ENCODE peak calls at places on chromosomes 3 and 15, in ten cellular contexts. N is tibial artery; E is GM23338; W is fibroblast of lung; V is CD8-positive, alpha-beta T cell; G is pancreas; X is spleen; L is GM12878; J is astrocyte; C is ascending aorta. Q is an unnamed sample. For H3K27me3 and H3K4me1, the result is how much of the 10 kb centered on the place peaks cover.

GRCh38 chr3:94101860-94102259 is 39.0 kb downstream of the NSUN3 start:
- DNase-seq in N (no peak), E (peak), W (peak), V (no peak), G (no peak), X (no peak), L (no peak), J (no peak), C (no peak), Q (no peak)

GRCh38 chr15:84987949-84988624 is 6.4 kb downstream of the PDE8A start:
- DNase-seq in N (no peak), E (no peak), W (no peak), V (no peak), G (no peak), X (no peak), L (no peak), J (no peak), C (no peak), Q (no peak)

GRCh38 chr3:141373768-141374526 is 5.6 kb downstream of the ZBTB38 start:
- DNase-seq in N (no peak), E (peak), W (no peak), V (no peak), G (no peak), X (no peak), L (no peak), J (peak), C (no peak), Q (no peak)

GRCh38 chr3:63855333-63855940 is 8.2 kb downstream of the THOC7 start:
- DNase-seq in N (no peak), E (peak), W (no peak), V (no peak), G (no peak), X (no peak), L (no peak), J (no peak), C (no peak), Q (peak)

GRCh38 chr3:18245721-18246120 is 179.4 kb downstream of the SATB1 start:
- DNase-seq in N (no peak), E (no peak), W (no peak), V (no peak), G (no peak), X (no peak), L (no peak), J (no peak), C (no peak), Q (no peak)

GRCh38 chr3:101255441-101255840 is 64.9 kb downstream of the IMPG2 start:
- DNase-seq in N (no peak), E (no peak), W (no peak), V (no peak), G (no peak), X (no peak), L (no peak), J (no peak), C (no peak), Q (no peak)

GRCh38 chr3:160374472-160374871 is 24.6 kb downstream of the IFT80 start:
- DNase-seq in N (no peak), E (no peak), W (no peak), V (no peak), G (no peak), X (no peak), L (no peak), J (no peak), C (no peak), Q (no peak)

GRCh38 chr3:195035345-195036202 is 235.4 kb downstream of the XXYLT1 start:
- DNase-seq in N (no peak), E (peak), W (no peak), V (no peak), G (no peak), X (no peak), L (no peak), J (no peak), C (peak), Q (no peak)

GRCh38 chr15:88337993-88338392 is 81.5 kb upstream of the NTRK3 start:
- DNase-seq in N (no peak), E (peak), W (no peak), V (no peak), G (no peak), X (no peak), L (no peak), J (no peak), C (no peak), Q (no peak)

GRCh38 chr15:29924750-29925149 is 102.5 kb upstream of the TJP1 start:
- DNase-seq in N (peak), E (peak), W (peak), V (no peak), G (no peak), X (no peak), L (no peak), J (peak), C (peak), Q (peak)

GRCh38 chr15:68578175-68578959 is 426 bp upstream of the CORO2B start:
- DNase-seq in N (peak), E (peak), W (peak), V (no peak), G (no peak), X (peak), L (no peak), J (peak), C (peak), Q (no peak)

GRCh38 chr15:79593119-79593869 is 161.2 kb downstream of the MINAR1 start:
- DNase-seq in N (no peak), E (peak), W (peak), V (no peak), G (no peak), X (no peak), L (no peak), J (no peak), C (no peak), Q (no peak)

GRCh38 chr3:1228289-1228688 is 135.5 kb downstream of the CNTN6 start:
- DNase-seq in N (no peak), E (no peak), W (no peak), V (no peak), G (no peak), X (no peak), L (no peak), J (no peak), C (no peak), Q (no peak)

GRCh38 chr3:187976361-187976900 is 177.5 kb upstream of the LPP start:
- DNase-seq in N (no peak), E (no peak), W (no peak), V (no peak), G (no peak), X (no peak), L (no peak), J (no peak), C (no peak), Q (no peak)

GRCh38 chr3:88149146-88149515 is 628 bp upstream of the C3orf38 start:
- DNase-seq in N (peak), E (peak), W (peak), V (no peak), G (peak), X (no peak), L (no peak), J (peak), C (no peak), Q (no peak)

GRCh38 chr3:138125548-138126221 is 6.5 kb downstream of the A4GNT start:
- DNase-seq in N (no peak), E (no peak), W (peak), V (no peak), G (no peak), X (no peak), L (no peak), J (peak), C (no peak), Q (no peak)

GRCh38 chr3:43405888-43406636 is 119.7 kb downstream of the SNRK start:
- DNase-seq in N (peak), E (no peak), W (peak), V (no peak), G (no peak), X (no peak), L (no peak), J (peak), C (no peak), Q (peak)

GRCh38 chr15:73650387-73651126 is 17.4 kb upstream of the NPTN start:
- DNase-seq in N (no peak), E (no peak), W (peak), V (no peak), G (no peak), X (no peak), L (no peak), J (no peak), C (no peak), Q (peak)

GRCh38 chr3:115713247-115713646 is 89.9 kb downstream of the GAP43 start:
- DNase-seq in N (no peak), E (peak), W (no peak), V (no peak), G (peak), X (no peak), L (no peak), J (peak), C (no peak), Q (no peak)

GRCh38 chr3:53813229-53813628 is 33.0 kb downstream of the CHDH start:
- DNase-seq in N (peak), E (no peak), W (no peak), V (no peak), G (no peak), X (no peak), L (no peak), J (no peak), C (no peak), Q (no peak)

GRCh38 chr3:14889188-14889587 is 58.2 kb upstream of the NR2C2 start:
- DNase-seq in N (no peak), E (no peak), W (no peak), V (no peak), G (no peak), X (no peak), L (no peak), J (no peak), C (no peak), Q (no peak)
- H3K27me3 ChIP-seq in N (under half), E (under half), W (under half), V (under half), G (under half), X (under half), L (under half), J (under half), C (under half), Q (under half)

GRCh38 chr3:38532529-38532928 is 36.4 kb downstream of the EXOG start:
- DNase-seq in N (no peak), E (no peak), W (no peak), V (no peak), G (no peak), X (no peak), L (no peak), J (no peak), C (no peak), Q (no peak)

GRCh38 chr3:38524141-38524739 is 28.1 kb downstream of the EXOG start:
- DNase-seq in N (no peak), E (no peak), W (no peak), V (no peak), G (no peak), X (no peak), L (no peak), J (peak), C (no peak), Q (no peak)

GRCh38 chr3:38526792-38527191 is 30.7 kb downstream of the EXOG start:
- DNase-seq in N (no peak), E (no peak), W (no peak), V (no peak), G (no peak), X (no peak), L (no peak), J (no peak), C (no peak), Q (no peak)

GRCh38 chr3:38533285-38533994 is 37.3 kb downstream of the EXOG start:
- DNase-seq in N (no peak), E (no peak), W (no peak), V (no peak), G (no peak), X (peak), L (no peak), J (no peak), C (no peak), Q (no peak)

GRCh38 chr3:38528457-38528856 is 32.3 kb downstream of the EXOG start:
- DNase-seq in N (no peak), E (peak), W (no peak), V (no peak), G (no peak), X (no peak), L (no peak), J (no peak), C (no peak), Q (no peak)
- TF ChIP-seq CTCF in N (no peak), E (peak), W (no peak), V (no peak), G (no peak), X (no peak), L (no peak), J (no peak), C (no peak), Q (peak)

DNA sequence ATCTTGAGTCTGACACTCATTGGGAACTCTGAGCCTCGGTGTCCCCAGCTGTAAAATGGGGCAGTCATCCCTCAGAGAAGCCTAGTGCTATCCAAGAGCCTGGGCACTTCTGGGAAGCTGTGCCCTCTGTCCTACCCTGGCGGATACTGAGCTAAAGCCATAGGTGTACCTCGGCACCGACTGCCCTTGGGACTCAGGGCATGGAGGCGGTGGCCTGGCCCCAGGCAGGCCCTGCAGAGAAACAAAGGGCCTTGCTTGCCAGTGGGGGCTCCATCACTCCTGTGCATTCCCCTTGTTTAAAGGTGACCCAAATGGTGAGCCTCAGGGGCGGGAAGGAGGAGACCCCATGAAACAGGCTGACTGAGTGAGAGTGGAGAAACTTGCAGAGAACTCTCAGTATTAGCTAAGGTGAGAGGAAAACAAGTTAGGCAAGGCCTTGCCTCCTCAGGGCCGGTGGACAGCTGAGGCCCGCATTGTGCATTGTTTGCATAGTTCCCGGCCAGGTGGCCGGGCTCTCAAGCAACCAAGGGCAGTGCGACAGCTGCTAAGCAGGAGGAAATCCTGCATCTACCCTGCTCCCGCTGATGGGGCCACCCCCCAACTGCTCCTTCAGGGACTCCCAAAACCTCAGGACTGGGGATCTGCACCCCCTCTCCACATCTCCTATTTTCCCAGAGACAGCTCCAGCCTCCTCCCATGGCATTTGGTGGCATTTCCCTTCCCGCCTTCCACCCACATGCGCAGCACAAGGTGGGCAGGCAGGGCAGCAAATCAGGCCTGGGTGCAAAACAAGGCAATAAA is 4.3 kb downstream of the PFKFB4 start:
- DNase-seq in N (no peak), E (no peak), W (no peak), V (no peak), G (peak), X (peak), L (no peak), J (no peak), C (no peak), Q (no peak)
- H3K4me1 ChIP-seq in N (under half), E (under half), W (under half), V (under half), G (under half), X (under half), L (under half), J (under half), C (under half), Q (under half)

GRCh38 chr3:13684350-13684749 is 135.4 kb downstream of the FBLN2 start:
- DNase-seq in N (no peak), E (no peak), W (no peak), V (no peak), G (no peak), X (no peak), L (no peak), J (no peak), C (no peak), Q (no peak)
- H3K27me3 ChIP-seq in N (under half), E (under half), W (under half), V (under half), G (under half), X (under half), L (under half), J (under half), C (under half), Q (half or more)

GRCh38 chr3:189272500-189273119 is 100.8 kb downstream of the TPRG1 start:
- DNase-seq in N (no peak), E (peak), W (peak), V (no peak), G (no peak), X (no peak), L (no peak), J (no peak), C (no peak), Q (no peak)
- TF ChIP-seq CTCF in N (no peak), E (peak), W (peak), V (peak), G (no peak), X (peak), L (peak), J (peak), C (no peak), Q (peak)

GRCh38 chr15:67108122-67108871 is 42.9 kb downstream of the SMAD3 start:
- DNase-seq in N (no peak), E (no peak), W (no peak), V (no peak), G (no peak), X (peak), L (no peak), J (peak), C (no peak), Q (no peak)
- H3K4me1 ChIP-seq in N (under half), E (under half), W (half or more), V (half or more), G (half or more), X (half or more), L (half or more), J (half or more), C (under half), Q (under half)

GRCh38 chr3:123341871-123342630 is 106.8 kb downstream of the ADCY5 start:
- DNase-seq in N (peak), E (no peak), W (no peak), V (no peak), G (no peak), X (peak), L (no peak), J (no peak), C (no peak), Q (no peak)
- H3K27me3 ChIP-seq in N (under half), E (under half), W (under half), V (under half), G (under half), X (under half), L (under half), J (under half), C (under half), Q (under half)